ENCODE peak calls at places on chromosomes 3 and 15, in eight cellular contexts. Z is posterior vena cava, C is H9, S is NCI-H2227 treated with DMSO at 0.1 percent for 48 hours, Y is NCI-H510A treated with DMSO at 0.1 percent for 48 hours, P is putamen, I is COLO829, G is T-helper 1 cell. E is an unnamed sample.

GRCh38 chr3:101065962-101066361 is 72.7 kb upstream of the ABI3BP start:
- DNase-seq in Z (no peak), C (no peak), S (no peak), Y (no peak), P (no peak), I (peak), G (no peak), E (no peak)

GRCh38 chr3:188294823-188295487 is 141.0 kb downstream of the LPP start:
- DNase-seq in Z (no peak), C (no peak), S (peak), Y (peak), P (no peak), I (peak), G (no peak), E (no peak)

GRCh38 chr3:149571381-149571780 is 86.4 kb downstream of the WWTR1 start:
- DNase-seq in Z (no peak), C (no peak), S (no peak), Y (no peak), P (no peak), I (no peak), G (no peak), E (no peak)

GRCh38 chr3:111936191-111936841 is 42.5 kb upstream of the ABHD10 start:
- DNase-seq in Z (no peak), C (no peak), S (no peak), Y (no peak), P (no peak), I (peak), G (no peak), E (no peak)

GRCh38 chr3:34247401-34247800 is 449.0 kb downstream of the PDCD6IP start:
- DNase-seq in Z (no peak), C (no peak), S (no peak), Y (no peak), P (no peak), I (no peak), G (no peak), E (no peak)

GRCh38 chr15:56598991-56599390 is 134.1 kb upstream of the MNS1 start:
- DNase-seq in Z (no peak), C (no peak), S (no peak), Y (no peak), P (no peak), I (no peak), G (no peak), E (no peak)

GRCh38 chr3:187750513-187751123 is 5.3 kb upstream of the BCL6 start:
- DNase-seq in Z (no peak), C (peak), S (no peak), Y (peak), P (no peak), I (no peak), G (no peak), E (no peak)

GRCh38 chr3:134064081-134064480 is 34.4 kb upstream of the SLCO2A1 start:
- DNase-seq in Z (no peak), C (no peak), S (no peak), Y (no peak), P (no peak), I (no peak), G (no peak), E (no peak)

GRCh38 chr3:30368978-30369377 is 237.4 kb upstream of the TGFBR2 start:
- DNase-seq in Z (no peak), C (no peak), S (no peak), Y (no peak), P (no peak), I (no peak), G (no peak), E (no peak)

GRCh38 chr3:163573324-163573723 is 1505.0 kb downstream of the SI start:
- DNase-seq in Z (no peak), C (no peak), S (no peak), Y (no peak), P (no peak), I (no peak), G (no peak), E (no peak)

GRCh38 chr3:179713643-179714090 is 60.8 kb downstream of the USP13 start:
- DNase-seq in Z (no peak), C (no peak), S (no peak), Y (no peak), P (no peak), I (no peak), G (no peak), E (no peak)

GRCh38 chr3:14548321-14548729 is 8.2 kb upstream of the GRIP2 start:
- DNase-seq in Z (no peak), C (peak), S (peak), Y (no peak), P (peak), I (peak), G (peak), E (no peak)

GRCh38 chr3:122568755-122569154 is 4.6 kb downstream of the DTX3L start:
- DNase-seq in Z (no peak), C (no peak), S (no peak), Y (no peak), P (no peak), I (no peak), G (no peak), E (no peak)

GRCh38 chr3:123064914-123065313 is 1.9 kb upstream of the PDIA5 start:
- DNase-seq in Z (no peak), C (no peak), S (no peak), Y (no peak), P (no peak), I (no peak), G (no peak), E (no peak)

GRCh38 chr3:110612045-110612444 is 459.6 kb upstream of the NECTIN3 start:
- DNase-seq in Z (no peak), C (no peak), S (no peak), Y (no peak), P (no peak), I (no peak), G (no peak), E (no peak)

GRCh38 chr15:91967935-91968605 is 114.6 kb downstream of the SLCO3A1 start:
- DNase-seq in Z (no peak), C (no peak), S (no peak), Y (no peak), P (no peak), I (no peak), G (no peak), E (no peak)

GRCh38 chr3:17645074-17645698 is 97.2 kb downstream of the TBC1D5 start:
- DNase-seq in Z (no peak), C (no peak), S (peak), Y (peak), P (peak), I (peak), G (no peak), E (no peak)

GRCh38 chr3:15665510-15666150 is 64.1 kb downstream of the BTD start:
- DNase-seq in Z (no peak), C (no peak), S (no peak), Y (no peak), P (no peak), I (no peak), G (no peak), E (no peak)

GRCh38 chr15:66981746-66982145 is 83.7 kb upstream of the SMAD3 start:
- DNase-seq in Z (no peak), C (no peak), S (no peak), Y (no peak), P (no peak), I (no peak), G (no peak), E (no peak)

GRCh38 chr3:134308350-134308891 is 57.8 kb upstream of the RYK start:
- DNase-seq in Z (peak), C (peak), S (peak), Y (peak), P (peak), I (peak), G (peak), E (peak)

GRCh38 chr3:123481071-123481470 is 32.2 kb upstream of the ADCY5 start:
- DNase-seq in Z (peak), C (no peak), S (no peak), Y (no peak), P (no peak), I (no peak), G (no peak), E (no peak)

GRCh38 chr15:85406916-85407315 is 26.5 kb downstream of the AKAP13 start:
- DNase-seq in Z (no peak), C (no peak), S (no peak), Y (no peak), P (no peak), I (no peak), G (no peak), E (no peak)

GRCh38 chr3:107662109-107662477 is 139.3 kb downstream of the BBX start:
- DNase-seq in Z (no peak), C (no peak), S (no peak), Y (no peak), P (no peak), I (no peak), G (no peak), E (no peak)

GRCh38 chr3:67362686-67363085 is 291.7 kb downstream of the SUCLG2 start:
- DNase-seq in Z (no peak), C (peak), S (no peak), Y (no peak), P (no peak), I (no peak), G (no peak), E (no peak)

GRCh38 chr3:138608322-138609214 is at the start of gene FAIM:
- DNase-seq in Z (peak), C (peak), S (peak), Y (peak), P (peak), I (peak), G (peak), E (peak)

GRCh38 chr3:66405701-66406091 is 95.1 kb downstream of the LRIG1 start:
- DNase-seq in Z (no peak), C (no peak), S (no peak), Y (no peak), P (peak), I (no peak), G (no peak), E (no peak)

GRCh38 chr3:15273214-15273613 is 59.2 kb downstream of the SH3BP5 start:
- DNase-seq in Z (no peak), C (no peak), S (no peak), Y (no peak), P (no peak), I (no peak), G (no peak), E (no peak)

GRCh38 chr3:8660781-8661180 is 16.2 kb upstream of the SSUH2 start:
- DNase-seq in Z (no peak), C (no peak), S (no peak), Y (no peak), P (no peak), I (no peak), G (no peak), E (no peak)

GRCh38 chr15:81852826-81853225 is 193.0 kb downstream of the MEX3B start:
- DNase-seq in Z (no peak), C (no peak), S (no peak), Y (no peak), P (no peak), I (no peak), G (no peak), E (no peak)

GRCh38 chr3:9204253-9205005 is 45.0 kb downstream of the SRGAP3 start:
- DNase-seq in Z (no peak), C (no peak), S (no peak), Y (no peak), P (peak), I (no peak), G (no peak), E (no peak)

GRCh38 chr15:83698294-83698693 is 44.4 kb downstream of the ADAMTSL3 start:
- DNase-seq in Z (peak), C (no peak), S (no peak), Y (no peak), P (no peak), I (no peak), G (no peak), E (no peak)

GRCh38 chr3:58526124-58526957 is 10.6 kb downstream of the ACOX2 start:
- DNase-seq in Z (no peak), C (no peak), S (no peak), Y (no peak), P (no peak), I (peak), G (no peak), E (no peak)

GRCh38 chr3:156323466-156323865 is 203.1 kb downstream of the KCNAB1 start:
- DNase-seq in Z (no peak), C (no peak), S (no peak), Y (no peak), P (no peak), I (no peak), G (no peak), E (no peak)

GRCh38 chr3:167814441-167814951 is 79.0 kb downstream of the SERPINI1 start:
- DNase-seq in Z (no peak), C (no peak), S (no peak), Y (no peak), P (peak), I (peak), G (no peak), E (no peak)

GRCh38 chr3:46866032-46866595 is 2.9 kb upstream of the MYL3 start:
- DNase-seq in Z (peak), C (no peak), S (no peak), Y (no peak), P (no peak), I (no peak), G (no peak), E (no peak)

GRCh38 chr3:187197255-187197654 is at the start of gene RTP1:
- DNase-seq in Z (no peak), C (peak), S (no peak), Y (no peak), P (no peak), I (no peak), G (no peak), E (no peak)

GRCh38 chr15:88790486-88790885 is 12.8 kb upstream of the ACAN start:
- DNase-seq in Z (no peak), C (no peak), S (no peak), Y (no peak), P (no peak), I (no peak), G (no peak), E (no peak)

GRCh38 chr3:47504113-47504512 is 9.4 kb downstream of the ELP6 start:
- DNase-seq in Z (peak), C (no peak), S (no peak), Y (no peak), P (no peak), I (no peak), G (no peak), E (no peak)

E was measured in natural killer cell.